ENCODE peak calls at places on chromosomes 7 and 10, in six cellular contexts. One of them, this sample, is unnamed.

GRCh38 chr10:72336259-72337038 is 18.3 kb downstream of the DNAJB12 start:
- DNase-seq in A549: no peak
- DNase-seq in HCT116: no peak
- DNase-seq in IMR-90: no peak
- DNase-seq in body of pancreas: peak; percentile 94
- DNase-seq in fibroblast of lung: peak; percentile 27
- DNase-seq in this sample: no peak

GRCh38 chr10:68301790-68302502 is 29.9 kb upstream of the HNRNPH3 start:
- DNase-seq in HCT116: peak; percentile 49
- DNase-seq in body of pancreas: peak; percentile 20
- DNase-seq in IMR-90: peak; percentile 75
- DNase-seq in fibroblast of lung: peak; percentile 58
- DNase-seq in A549: peak; percentile 72
- DNase-seq in this sample: peak; percentile 34

GRCh38 chr7:102426268-102427031 is 6.9 kb upstream of the ORAI2 start:
- DNase-seq in fibroblast of lung: no peak
- DNase-seq in IMR-90: no peak
- DNase-seq in A549: no peak
- DNase-seq in body of pancreas: peak; percentile 52
- DNase-seq in HCT116: no peak
- DNase-seq in this sample: no peak

GRCh38 chr10:120514035-120514620 is 57.1 kb downstream of the PLPP4 start:
- DNase-seq in body of pancreas: no peak
- DNase-seq in fibroblast of lung: peak; percentile 57
- DNase-seq in IMR-90: peak; percentile 7
- DNase-seq in A549: peak; percentile 27
- DNase-seq in HCT116: no peak
- DNase-seq in this sample: no peak

GRCh38 chr10:129659881-129660280 is 192.8 kb downstream of the MGMT start:
- DNase-seq in A549: no peak
- DNase-seq in body of pancreas: no peak
- DNase-seq in HCT116: no peak
- DNase-seq in IMR-90: no peak
- DNase-seq in fibroblast of lung: no peak
- DNase-seq in this sample: no peak

GRCh38 chr7:2800923-2801682 is 43.0 kb downstream of the GNA12 start:
- DNase-seq in A549: no peak
- DNase-seq in HCT116: no peak
- DNase-seq in fibroblast of lung: peak; percentile 89
- DNase-seq in body of pancreas: peak; percentile 38
- DNase-seq in IMR-90: peak; percentile 73
- DNase-seq in this sample: no peak

GRCh38 chr10:24912214-24912613 is 40.2 kb downstream of the PRTFDC1 start:
- DNase-seq in A549: no peak
- DNase-seq in body of pancreas: peak; percentile 22
- DNase-seq in IMR-90: peak; percentile 43
- DNase-seq in fibroblast of lung: peak; percentile 44
- DNase-seq in HCT116: no peak
- DNase-seq in this sample: no peak

GRCh38 chr7:155205368-155206285 is 92.1 kb upstream of the INSIG1 start:
- DNase-seq in body of pancreas: peak; percentile 84
- DNase-seq in A549: peak; percentile 95
- DNase-seq in fibroblast of lung: peak; percentile 100
- DNase-seq in HCT116: peak; percentile 91
- DNase-seq in IMR-90: peak; percentile 99
- DNase-seq in this sample: peak; percentile 87

GRCh38 chr7:95373323-95373722 is 22.9 kb downstream of the PON3 start:
- DNase-seq in HCT116: no peak
- DNase-seq in body of pancreas: no peak
- DNase-seq in IMR-90: no peak
- DNase-seq in fibroblast of lung: no peak
- DNase-seq in A549: no peak
- DNase-seq in this sample: no peak

GRCh38 chr7:135597181-135597925 is 39.6 kb downstream of the NUP205 start:
- DNase-seq in IMR-90: peak; percentile 28
- DNase-seq in body of pancreas: no peak
- DNase-seq in A549: no peak
- DNase-seq in HCT116: no peak
- DNase-seq in fibroblast of lung: peak; percentile 61
- DNase-seq in this sample: no peak

GRCh38 chr7:22586101-22586805 is 86.3 kb upstream of the STEAP1B start:
- DNase-seq in fibroblast of lung: peak; percentile 53
- DNase-seq in IMR-90: no peak
- DNase-seq in body of pancreas: no peak
- DNase-seq in HCT116: no peak
- DNase-seq in A549: no peak
- DNase-seq in this sample: no peak

GRCh38 chr7:99616359-99617186 is at the start of gene ZSCAN25:
- DNase-seq in body of pancreas: peak; percentile 91
- DNase-seq in IMR-90: peak; percentile 92
- DNase-seq in A549: peak; percentile 97
- DNase-seq in HCT116: peak; percentile 91
- DNase-seq in fibroblast of lung: peak; percentile 92
- DNase-seq in this sample: peak; percentile 86

GRCh38 chr10:6018422-6018821 is 41.1 kb upstream of the IL15RA start:
- DNase-seq in fibroblast of lung: no peak
- DNase-seq in HCT116: no peak
- DNase-seq in body of pancreas: peak; percentile 49
- DNase-seq in A549: no peak
- DNase-seq in IMR-90: no peak
- DNase-seq in this sample: no peak

DNA sequence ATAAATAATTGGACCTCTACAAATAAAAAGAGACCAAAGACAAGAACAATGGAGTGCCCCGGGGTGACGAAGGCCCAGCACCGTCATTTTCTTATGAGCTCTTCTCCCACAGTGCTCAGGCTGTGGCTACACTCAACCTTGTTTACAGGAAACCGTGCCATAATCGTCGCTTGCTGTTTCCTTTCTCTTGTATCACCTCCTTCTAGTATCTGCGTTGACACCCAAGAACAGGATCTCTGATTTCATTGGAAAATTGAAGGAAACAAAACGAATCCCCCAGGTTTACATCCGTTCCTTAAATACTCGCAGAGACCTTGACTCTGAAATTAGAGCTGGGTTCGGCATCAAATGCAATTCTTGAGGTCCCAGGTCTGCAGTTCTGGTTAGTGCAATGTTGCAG is 1.7 kb upstream of the IGFBP3 start:
- DNase-seq in body of pancreas: no peak
- DNase-seq in IMR-90: no peak
- DNase-seq in A549: peak; percentile 41
- DNase-seq in HCT116: no peak
- DNase-seq in fibroblast of lung: peak; percentile 37
- DNase-seq in this sample: no peak
- H3K4me3 ChIP-seq in body of pancreas: no peak overlapping the region
- H3K4me3 ChIP-seq in IMR-90: peak overlapping the region; percentile 6
- H3K4me3 ChIP-seq in A549: peak overlapping the region; percentile 66
- H3K4me3 ChIP-seq in HCT116: no peak overlapping the region
- H3K4me3 ChIP-seq in fibroblast of lung: peak overlapping the region; percentile 45
- H3K4me3 ChIP-seq in this sample: peak overlapping the region; percentile 46

DNA sequence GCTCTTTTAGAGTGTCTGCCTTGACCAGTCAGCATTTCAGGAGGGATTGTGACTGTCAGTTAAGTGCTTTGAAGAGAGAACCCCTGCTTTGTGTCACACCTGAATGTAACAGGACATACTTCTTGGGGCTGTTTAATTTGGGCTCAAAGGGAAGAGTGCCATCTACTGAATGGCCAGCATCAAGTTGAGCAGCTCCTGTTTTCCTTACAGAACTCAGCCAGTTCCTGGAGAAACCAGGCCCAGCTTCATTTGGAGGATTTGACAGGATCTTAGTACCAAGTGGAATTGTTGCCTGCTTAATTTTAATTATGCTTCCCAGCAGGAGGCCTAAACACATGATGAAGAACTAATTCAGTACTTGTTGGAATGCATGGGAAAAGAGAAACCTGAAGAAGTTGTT is 8.3 kb downstream of the ADD3 start:
- DNase-seq in A549: peak; percentile 52
- DNase-seq in body of pancreas: peak; percentile 48
- DNase-seq in fibroblast of lung: peak; percentile 26
- DNase-seq in HCT116: no peak
- DNase-seq in IMR-90: peak; percentile 28
- DNase-seq in this sample: no peak
- TF ChIP-seq CTCF in A549: peak; percentile 52
- TF ChIP-seq CTCF in body of pancreas: peak; percentile 53
- TF ChIP-seq CTCF in fibroblast of lung: peak; percentile 41
- TF ChIP-seq CTCF in HCT116: peak; percentile 39
- TF ChIP-seq CTCF in IMR-90: peak; percentile 34
- TF ChIP-seq CTCF in this sample: peak; percentile 20

DNA sequence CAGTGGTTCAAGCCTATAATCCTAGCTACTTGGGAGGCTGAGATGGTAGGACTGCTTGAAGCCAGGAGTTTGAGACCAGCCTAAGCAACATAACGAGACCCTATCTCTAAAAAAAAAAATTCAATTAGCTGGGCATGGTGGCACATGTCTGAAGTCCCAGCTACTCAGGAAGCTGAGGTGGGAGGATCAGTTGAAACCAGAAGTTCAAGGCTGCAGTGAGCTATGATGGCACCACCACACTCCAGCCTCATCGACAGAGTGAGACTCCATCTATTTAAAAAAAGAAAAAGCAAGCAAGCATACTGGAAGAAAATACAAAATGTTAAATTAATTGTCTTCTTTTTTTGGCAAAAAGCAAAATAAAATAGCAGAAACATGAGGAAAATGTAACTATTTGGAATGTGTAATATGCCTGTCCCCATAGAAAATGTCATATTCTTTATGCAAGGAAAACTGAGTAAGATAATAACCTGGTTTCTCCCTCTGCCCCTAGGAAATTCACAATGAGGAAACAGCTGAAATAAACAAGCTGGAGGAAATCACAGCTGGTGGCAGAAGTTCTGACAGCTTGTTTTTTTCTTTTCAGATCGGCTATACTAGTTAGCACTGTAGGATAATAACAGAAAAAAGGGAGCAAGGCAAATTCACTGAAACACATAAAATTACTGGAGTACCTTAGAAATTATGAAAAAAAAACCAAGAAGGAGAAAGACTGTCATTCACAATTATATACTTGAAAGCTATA is 48.5 kb downstream of the HERPUD2 start:
- DNase-seq in fibroblast of lung: no peak
- DNase-seq in body of pancreas: peak; percentile 71
- DNase-seq in HCT116: no peak
- DNase-seq in IMR-90: no peak
- DNase-seq in A549: no peak
- DNase-seq in this sample: no peak
- H3K27ac ChIP-seq in fibroblast of lung: no peak overlapping the region
- H3K27ac ChIP-seq in body of pancreas: peak overlapping the region; percentile 79
- H3K27ac ChIP-seq in HCT116: no peak overlapping the region
- H3K27ac ChIP-seq in IMR-90: no peak overlapping the region
- H3K27ac ChIP-seq in A549: no peak overlapping the region
- H3K27ac ChIP-seq in this sample: no peak overlapping the region

GRCh38 chr7:120989571-120990220 is 1.2 kb downstream of the CPED1 start:
- DNase-seq in fibroblast of lung: peak; percentile 24
- DNase-seq in HCT116: no peak
- DNase-seq in IMR-90: peak; percentile 38
- DNase-seq in A549: no peak
- DNase-seq in body of pancreas: no peak
- DNase-seq in this sample: no peak
- H3K4me3 ChIP-seq in fibroblast of lung: peak overlapping the region; percentile 94
- H3K4me3 ChIP-seq in HCT116: no peak overlapping the region
- H3K4me3 ChIP-seq in IMR-90: peak overlapping the region; percentile 86
- H3K4me3 ChIP-seq in A549: no peak overlapping the region
- H3K4me3 ChIP-seq in body of pancreas: no peak overlapping the region
- H3K4me3 ChIP-seq in this sample: peak overlapping the region; percentile 76